ENCODE peak calls at places on chromosomes 3 and 15, in seven cellular contexts. M is colonic mucosa; U is CD4-positive, alpha-beta T cell; C is GM23248; I is heart right ventricle; G is cardiac muscle cell; F is PC-3. P is an unnamed sample. For H3K9me3, the result is how much of the 10 kb centered on the place peaks cover.

GRCh38 chr3:45167011-45167911 is 21.1 kb upstream of the CDCP1 start:
- DNase-seq in M (peak), U (peak), C (peak), I (peak), G (peak), F (peak), P (peak)

GRCh38 chr15:52217186-52217585 is 26.0 kb upstream of the GNB5 start:
- DNase-seq in M (peak), U (no peak), C (no peak), I (no peak), G (peak), F (peak), P (peak)

GRCh38 chr3:124209426-124209825 is 217.5 kb upstream of the ROPN1 start:
- DNase-seq in M (no peak), U (no peak), C (no peak), I (no peak), G (no peak), F (no peak), P (no peak)

GRCh38 chr3:52402706-52403270 is 42.1 kb downstream of the SEMA3G start:
- DNase-seq in M (no peak), U (no peak), C (no peak), I (no peak), G (no peak), F (no peak), P (no peak)

GRCh38 chr15:89332446-89332845 is 2.2 kb downstream of the POLG start:
- DNase-seq in M (no peak), U (no peak), C (peak), I (no peak), G (peak), F (peak), P (no peak)

GRCh38 chr3:166248784-166249183 is 411.6 kb upstream of the BCHE start:
- DNase-seq in M (no peak), U (no peak), C (no peak), I (no peak), G (no peak), F (peak), P (no peak)

GRCh38 chr15:98177950-98178848 is 217.7 kb downstream of the ARRDC4 start:
- DNase-seq in M (peak), U (no peak), C (peak), I (peak), G (peak), F (peak), P (peak)

GRCh38 chr3:37540786-37541185 is 320.9 kb upstream of the CTDSPL start:
- DNase-seq in M (no peak), U (no peak), C (no peak), I (no peak), G (no peak), F (no peak), P (peak)

GRCh38 chr3:193563429-193563828 is 8.7 kb upstream of the ATP13A4 start:
- DNase-seq in M (no peak), U (no peak), C (no peak), I (no peak), G (no peak), F (no peak), P (no peak)

GRCh38 chr3:178198329-178198728 is 337.9 kb upstream of the KCNMB2 start:
- DNase-seq in M (no peak), U (no peak), C (peak), I (no peak), G (no peak), F (peak), P (no peak)

GRCh38 chr15:48644498-48644826 is 1.0 kb downstream of the FBN1 start:
- DNase-seq in M (no peak), U (no peak), C (peak), I (no peak), G (no peak), F (peak), P (no peak)

GRCh38 chr3:135034291-135034768 is 239.3 kb downstream of the EPHB1 start:
- DNase-seq in M (no peak), U (no peak), C (no peak), I (no peak), G (no peak), F (no peak), P (no peak)

GRCh38 chr15:25439456-25439836 is 622 bp upstream of the UBE3A start:
- DNase-seq in M (peak), U (no peak), C (peak), I (no peak), G (no peak), F (peak), P (no peak)

GRCh38 chr3:74510261-74510660 is 104.2 kb downstream of the CNTN3 start:
- DNase-seq in M (no peak), U (no peak), C (no peak), I (no peak), G (no peak), F (no peak), P (no peak)

GRCh38 chr3:140715035-140715434 is 37.2 kb downstream of the TRIM42 start:
- DNase-seq in M (peak), U (no peak), C (no peak), I (no peak), G (no peak), F (peak), P (no peak)

GRCh38 chr3:47961815-47962606 is 54.2 kb downstream of the MAP4 start:
- DNase-seq in M (peak), U (peak), C (peak), I (no peak), G (no peak), F (peak), P (no peak)

GRCh38 chr15:74482661-74483060 is 21.7 kb upstream of the UBL7 start:
- DNase-seq in M (no peak), U (no peak), C (peak), I (no peak), G (no peak), F (peak), P (no peak)

GRCh38 chr15:99556010-99556409 is 9.8 kb upstream of the MEF2A start:
- DNase-seq in M (no peak), U (no peak), C (no peak), I (no peak), G (no peak), F (no peak), P (no peak)

GRCh38 chr3:57793737-57794187 is 37.7 kb downstream of the SLMAP start:
- DNase-seq in M (no peak), U (no peak), C (peak), I (no peak), G (no peak), F (peak), P (no peak)

GRCh38 chr15:81215531-81215930 is 18.9 kb downstream of the IL16 start:
- DNase-seq in M (no peak), U (no peak), C (no peak), I (no peak), G (no peak), F (no peak), P (no peak)

GRCh38 chr15:76235186-76235826 is 76.0 kb downstream of the ETFA start:
- DNase-seq in M (no peak), U (no peak), C (peak), I (no peak), G (peak), F (peak), P (no peak)

GRCh38 chr3:194976049-194976451 is 290.4 kb downstream of the FAM43A start:
- DNase-seq in M (no peak), U (no peak), C (no peak), I (no peak), G (no peak), F (no peak), P (no peak)

GRCh38 chr3:81864273-81864672 is 102.8 kb upstream of the GBE1 start:
- DNase-seq in M (no peak), U (no peak), C (no peak), I (no peak), G (peak), F (no peak), P (no peak)

GRCh38 chr15:64356443-64357040 is 569 bp upstream of the CSNK1G1 start:
- DNase-seq in M (no peak), U (no peak), C (peak), I (no peak), G (no peak), F (peak), P (no peak)

GRCh38 chr3:29331035-29331434 is 50.2 kb downstream of the RBMS3 start:
- DNase-seq in M (no peak), U (no peak), C (no peak), I (no peak), G (no peak), F (no peak), P (no peak)

GRCh38 chr3:13248640-13249039 is 171.5 kb downstream of the NUP210 start:
- DNase-seq in M (no peak), U (no peak), C (no peak), I (no peak), G (no peak), F (no peak), P (no peak)

GRCh38 chr3:3629911-3630310 is 169.3 kb upstream of the LRRN1 start:
- DNase-seq in M (no peak), U (no peak), C (no peak), I (no peak), G (no peak), F (no peak), P (no peak)

GRCh38 chr3:7978104-7978457 is 523.5 kb upstream of the LMCD1 start:
- DNase-seq in M (no peak), U (no peak), C (no peak), I (no peak), G (no peak), F (no peak), P (no peak)

GRCh38 chr3:14113964-14114667 is 10.6 kb downstream of the CHCHD4 start:
- DNase-seq in M (peak), U (no peak), C (no peak), I (no peak), G (no peak), F (peak), P (no peak)

GRCh38 chr15:49901867-49902775 is 216.9 kb downstream of the ATP8B4 start:
- DNase-seq in M (no peak), U (no peak), C (peak), I (no peak), G (no peak), F (peak), P (no peak)

GRCh38 chr3:147945968-147946519 is 536.9 kb downstream of the ZIC1 start:
- DNase-seq in M (no peak), U (no peak), C (peak), I (peak), G (peak), F (peak), P (peak)

GRCh38 chr15:45705510-45706473 is 71.0 kb downstream of the SQOR start:
- DNase-seq in M (peak), U (peak), C (peak), I (peak), G (peak), F (peak), P (peak)

GRCh38 chr3:168622795-168623194 is 527.1 kb upstream of the GOLIM4 start:
- DNase-seq in M (no peak), U (no peak), C (no peak), I (peak), G (peak), F (no peak), P (no peak)

GRCh38 chr3:149435936-149436885 is 38.3 kb upstream of the TM4SF4 start:
- DNase-seq in M (no peak), U (no peak), C (peak), I (no peak), G (no peak), F (no peak), P (no peak)

GRCh38 chr3:46695177-46695961 is 1.9 kb upstream of the ALS2CL start:
- DNase-seq in M (peak), U (peak), C (peak), I (peak), G (no peak), F (peak), P (peak)

GRCh38 chr3:43346990-43347749 is 60.8 kb downstream of the SNRK start:
- DNase-seq in M (no peak), U (no peak), C (no peak), I (no peak), G (no peak), F (no peak), P (no peak)

GRCh38 chr3:175940881-175941280 is 1081.7 kb downstream of the NAALADL2 start:
- DNase-seq in M (no peak), U (no peak), C (no peak), I (no peak), G (no peak), F (peak), P (no peak)

GRCh38 chr3:175940243-175940642 is 1081.1 kb downstream of the NAALADL2 start:
- DNase-seq in M (no peak), U (no peak), C (peak), I (no peak), G (no peak), F (peak), P (no peak)

GRCh38 chr3:175941352-175941751 is 1082.2 kb downstream of the NAALADL2 start:
- DNase-seq in M (peak), U (no peak), C (no peak), I (no peak), G (no peak), F (peak), P (no peak)
- H3K9me3 ChIP-seq in M (under half), U (under half), C (under half), I (under half), G (under half), F (under half), P (under half)

DNA sequence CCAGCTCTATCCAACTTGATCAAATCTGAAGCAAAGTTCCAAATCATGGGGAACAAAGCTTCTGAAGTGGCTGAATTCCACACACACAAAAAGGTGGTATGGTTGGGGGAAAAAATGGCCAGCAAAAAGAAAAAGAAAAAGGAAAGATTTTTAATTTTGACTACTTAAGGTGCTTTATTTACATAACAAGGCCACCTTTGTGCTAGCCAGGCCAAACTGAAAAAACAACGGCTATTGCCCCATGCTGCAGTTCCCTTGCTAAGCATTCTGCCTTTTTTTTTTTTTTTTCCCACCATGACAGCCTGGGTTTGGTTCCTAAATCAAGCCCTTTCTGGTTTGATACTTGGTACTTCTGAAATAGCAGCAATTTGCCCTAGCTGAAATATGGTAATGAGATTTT is 66.5 kb upstream of the DAZL start:
- DNase-seq in M (no peak), U (no peak), C (no peak), I (no peak), G (no peak), F (no peak), P (no peak)
- H3K9me3 ChIP-seq in M (under half), U (under half), C (under half), I (under half), G (under half), F (under half), P (under half)

GRCh38 chr3:62372621-62373041 is 719 bp downstream of the FEZF2 start:
- DNase-seq in M (no peak), U (no peak), C (no peak), I (no peak), G (no peak), F (no peak), P (no peak)

GRCh38 chr3:62369476-62369743 is 3.9 kb downstream of the FEZF2 start:
- DNase-seq in M (no peak), U (no peak), C (no peak), I (no peak), G (no peak), F (no peak), P (no peak)

GRCh38 chr3:62371735-62372591 is 1.4 kb downstream of the FEZF2 start:
- DNase-seq in M (no peak), U (no peak), C (no peak), I (no peak), G (peak), F (no peak), P (no peak)

GRCh38 chr3:62370112-62371031 is 3.0 kb downstream of the FEZF2 start:
- DNase-seq in M (no peak), U (no peak), C (no peak), I (no peak), G (peak), F (no peak), P (no peak)

GRCh38 chr3:62371032-62371734 is 2.2 kb downstream of the FEZF2 start:
- DNase-seq in M (no peak), U (no peak), C (no peak), I (no peak), G (peak), F (no peak), P (no peak)
- H3K9me3 ChIP-seq in M (under half), U (under half), C (under half), I (under half), G (under half), F (under half), P (under half)

GRCh38 chr15:70069716-70070115 is 28.0 kb downstream of the TLE3 start:
- DNase-seq in M (no peak), U (no peak), C (no peak), I (no peak), G (no peak), F (no peak), P (no peak)

GRCh38 chr15:70068783-70069565 is 28.7 kb downstream of the TLE3 start:
- DNase-seq in M (no peak), U (no peak), C (no peak), I (no peak), G (no peak), F (no peak), P (no peak)

GRCh38 chr15:70072479-70072878 is 25.2 kb downstream of the TLE3 start:
- DNase-seq in M (no peak), U (no peak), C (no peak), I (no peak), G (no peak), F (no peak), P (no peak)

GRCh38 chr15:70074380-70074779 is 23.3 kb downstream of the TLE3 start:
- DNase-seq in M (no peak), U (no peak), C (no peak), I (no peak), G (no peak), F (no peak), P (no peak)

DNA sequence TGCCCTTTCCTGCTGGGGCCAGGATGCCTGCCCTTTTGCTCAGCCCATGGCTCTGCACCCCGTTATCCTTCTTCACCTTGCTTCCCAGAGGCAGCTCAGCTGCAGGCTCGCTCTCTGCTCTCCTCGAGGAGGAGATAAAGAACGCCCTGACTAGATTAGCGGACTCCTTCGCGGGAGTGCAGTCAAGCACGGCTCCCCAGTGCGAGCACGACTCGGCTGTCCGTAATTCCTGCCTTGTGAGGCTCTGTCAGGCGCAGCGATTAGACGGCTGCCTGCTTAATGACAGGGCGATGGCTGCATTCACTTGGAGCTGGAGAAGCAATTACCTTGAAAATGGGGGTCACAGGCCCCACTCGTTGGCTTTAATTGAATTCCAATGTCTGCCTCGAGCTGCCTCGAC is 25.9 kb downstream of the TLE3 start:
- DNase-seq in M (no peak), U (no peak), C (no peak), I (no peak), G (no peak), F (no peak), P (no peak)
- H3K9me3 ChIP-seq in M (under half), U (under half), C (under half), I (under half), G (under half), F (under half), P (under half)

GRCh38 chr3:1365528-1365927 is 272.7 kb downstream of the CNTN6 start:
- DNase-seq in M (no peak), U (no peak), C (no peak), I (no peak), G (no peak), F (no peak), P (no peak)
- H3K9me3 ChIP-seq in M (under half), U (under half), C (under half), I (under half), G (under half), F (under half), P (under half)

DNA sequence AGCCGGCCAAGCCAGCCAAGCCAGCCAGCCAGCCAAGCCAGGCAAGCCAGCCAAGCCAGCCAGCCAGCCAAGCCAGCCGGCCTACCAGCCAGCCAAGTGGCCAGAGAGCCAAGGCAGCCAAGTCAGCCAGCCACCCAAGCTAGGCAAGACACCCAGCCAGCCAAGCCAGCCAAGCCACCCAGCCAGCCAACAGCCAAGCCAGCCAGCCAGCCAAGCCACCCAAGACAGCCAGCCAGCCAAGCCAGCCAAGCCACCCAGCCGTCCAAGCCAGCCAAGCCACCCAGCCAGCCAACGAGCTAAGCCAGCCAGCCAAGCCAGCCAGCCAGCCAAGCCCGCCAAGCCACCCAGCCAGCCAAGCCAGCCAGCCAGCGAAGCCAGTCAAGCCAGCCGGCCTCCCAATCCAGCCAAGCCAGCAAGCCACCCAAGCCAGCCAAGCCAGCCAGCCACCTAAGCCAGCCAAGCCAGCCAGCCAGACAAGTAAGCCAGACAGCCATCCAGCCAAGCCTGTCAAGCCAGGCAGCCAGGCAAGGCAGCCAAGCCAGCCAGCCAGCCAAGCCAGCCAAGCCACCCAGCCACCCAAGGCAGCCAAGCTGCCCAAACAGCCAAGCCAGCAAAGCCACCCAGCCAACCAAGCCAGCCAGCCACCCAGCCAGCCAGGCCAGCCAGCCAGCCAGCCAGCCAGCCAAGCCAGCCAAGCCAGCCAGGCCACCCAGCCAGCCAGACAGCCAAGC is 200.5 kb downstream of the GOLGA6L6 start:
- DNase-seq in M (no peak), U (peak), C (no peak), I (peak), G (peak), F (peak), P (no peak)
- H3K9me3 ChIP-seq in M (under half), U (under half), C (under half), I (under half), G (under half), F (half or more), P (under half)

P was measured in gastrocnemius medialis.